ENCODE peak calls at places on chromosomes 13 and 19, in nine cellular contexts. J is ovary; X is NCI-H2081; G is GM04503; O is astrocyte of the hippocampus; W is stimulated activated CD4-positive, alpha-beta T cell treated with anti-CD3 and anti-CD28 coated beads, Interleukin-15, amount 100 ng/mL, for 1 hour; M is stimulated activated CD8-positive, alpha-beta memory T cell treated with anti-CD3 and anti-CD28 coated beads, Interleukin-15, amount 100 ng/mL, for 1 hour; V is CD4-positive, alpha-beta T cell; C is B cell. Z is an unnamed sample.

GRCh38 chr13:64130600-64130999 is 2715.0 kb upstream of the PCDH20 start:
- DNase-seq in M (no peak), C (no peak), V (no peak), G (no peak), O (no peak), W (no peak), J (no peak), X (no peak), Z (no peak)

GRCh38 chr13:61277877-61278276 is 137.8 kb downstream of the PCDH20 start:
- DNase-seq in O (no peak), M (no peak), V (no peak), J (no peak), W (no peak), X (no peak), G (no peak), C (no peak), Z (no peak)

GRCh38 chr19:7811989-7812388 is 18.0 kb upstream of the EVI5L start:
- DNase-seq in J (no peak), W (no peak), V (no peak), G (no peak), M (no peak), O (no peak), C (no peak), X (no peak), Z (no peak)

GRCh38 chr13:21152251-21152899 is 24.0 kb downstream of the SKA3 start:
- DNase-seq in J (no peak), X (no peak), M (no peak), W (no peak), C (no peak), O (no peak), G (no peak), V (no peak), Z (no peak)

GRCh38 chr19:35318679-35319448 is 10.1 kb upstream of the CD22 start:
- DNase-seq in M (no peak), W (no peak), X (no peak), V (no peak), O (peak), G (peak), J (no peak), C (peak), Z (no peak)

GRCh38 chr19:3370728-3371591 is 4.6 kb downstream of the NFIC start:
- DNase-seq in X (no peak), C (no peak), V (no peak), W (no peak), J (peak), G (no peak), M (no peak), O (no peak), Z (no peak)

GRCh38 chr13:63696055-63696454 is 2280.4 kb upstream of the PCDH20 start:
- DNase-seq in X (no peak), C (no peak), W (no peak), G (no peak), J (no peak), O (peak), V (no peak), M (no peak), Z (no peak)

GRCh38 chr13:31835932-31836331 is 96.6 kb downstream of the RXFP2 start:
- DNase-seq in W (no peak), J (no peak), M (no peak), O (peak), X (peak), G (peak), C (no peak), V (no peak), Z (no peak)

GRCh38 chr13:27971236-27971645 is 2.1 kb upstream of the CDX2 start:
- DNase-seq in C (no peak), V (no peak), M (no peak), X (no peak), O (no peak), G (no peak), J (no peak), W (no peak), Z (no peak)

GRCh38 chr13:24045456-24045996 is 115.0 kb upstream of the SPATA13 start:
- DNase-seq in J (no peak), W (no peak), M (no peak), C (no peak), X (no peak), V (no peak), O (no peak), G (no peak), Z (no peak)

GRCh38 chr13:37954191-37954590 is 84.6 kb upstream of the TRPC4 start:
- DNase-seq in G (no peak), J (no peak), V (no peak), X (no peak), M (no peak), O (no peak), C (no peak), W (no peak), Z (no peak)

GRCh38 chr13:31172535-31172934 is 10.8 kb upstream of the HSPH1 start:
- DNase-seq in M (no peak), G (peak), W (no peak), X (no peak), V (no peak), O (peak), C (no peak), J (no peak), Z (no peak)

GRCh38 chr19:38090561-38090960 is 133.5 kb downstream of the DPF1 start:
- DNase-seq in X (no peak), O (no peak), J (no peak), M (no peak), V (no peak), G (no peak), C (no peak), W (no peak), Z (no peak)

GRCh38 chr13:28819046-28819747 is 942 bp upstream of the MTUS2 start:
- DNase-seq in X (no peak), O (peak), G (peak), C (peak), M (no peak), J (no peak), W (no peak), V (no peak), Z (no peak)